ENCODE peak calls at places on chromosomes 16 and 17, in six cellular contexts. One of them, this sample, is unnamed.

GRCh38 chr16:66357523-66357928 is 9.0 kb upstream of the CDH5 start:
- DNase-seq in activated CD4-positive, CD25-positive, alpha-beta regulatory T cell: no peak
- DNase-seq in DMS53: peak
- DNase-seq in endothelial cell of umbilical vein: peak
- DNase-seq in central memory CD4-positive, alpha-beta T cell: no peak
- DNase-seq in neuronal stem cell: peak
- DNase-seq in this sample: peak

GRCh38 chr17:8955560-8955959 is 9.9 kb downstream of the PIK3R5 start:
- DNase-seq in DMS53: no peak
- DNase-seq in activated CD4-positive, CD25-positive, alpha-beta regulatory T cell: no peak
- DNase-seq in endothelial cell of umbilical vein: no peak
- DNase-seq in neuronal stem cell: no peak
- DNase-seq in central memory CD4-positive, alpha-beta T cell: no peak
- DNase-seq in this sample: no peak

GRCh38 chr16:87304951-87305350 is 12.2 kb downstream of the C16orf95 start:
- DNase-seq in activated CD4-positive, CD25-positive, alpha-beta regulatory T cell: no peak
- DNase-seq in neuronal stem cell: no peak
- DNase-seq in DMS53: no peak
- DNase-seq in endothelial cell of umbilical vein: no peak
- DNase-seq in central memory CD4-positive, alpha-beta T cell: no peak
- DNase-seq in this sample: no peak

GRCh38 chr17:37220609-37220953 is 155.2 kb upstream of the C17orf78 start:
- DNase-seq in DMS53: no peak
- DNase-seq in neuronal stem cell: peak
- DNase-seq in activated CD4-positive, CD25-positive, alpha-beta regulatory T cell: no peak
- DNase-seq in central memory CD4-positive, alpha-beta T cell: no peak
- DNase-seq in endothelial cell of umbilical vein: peak
- DNase-seq in this sample: peak

GRCh38 chr16:27315333-27316037 is 1.7 kb downstream of the IL4R start:
- DNase-seq in endothelial cell of umbilical vein: peak
- DNase-seq in central memory CD4-positive, alpha-beta T cell: peak
- DNase-seq in activated CD4-positive, CD25-positive, alpha-beta regulatory T cell: no peak
- DNase-seq in DMS53: no peak
- DNase-seq in neuronal stem cell: no peak
- DNase-seq in this sample: no peak

GRCh38 chr17:33520404-33521032 is 227.4 kb upstream of the ASIC2 start:
- DNase-seq in endothelial cell of umbilical vein: peak
- DNase-seq in activated CD4-positive, CD25-positive, alpha-beta regulatory T cell: no peak
- DNase-seq in central memory CD4-positive, alpha-beta T cell: no peak
- DNase-seq in DMS53: peak
- DNase-seq in neuronal stem cell: peak
- DNase-seq in this sample: peak

GRCh38 chr16:873889-874288 is 73.4 kb upstream of the GNG13 start:
- DNase-seq in activated CD4-positive, CD25-positive, alpha-beta regulatory T cell: no peak
- DNase-seq in DMS53: no peak
- DNase-seq in central memory CD4-positive, alpha-beta T cell: no peak
- DNase-seq in endothelial cell of umbilical vein: no peak
- DNase-seq in neuronal stem cell: no peak
- DNase-seq in this sample: no peak

GRCh38 chr16:8173111-8173644 is 417.1 kb downstream of the TMEM114 start:
- DNase-seq in activated CD4-positive, CD25-positive, alpha-beta regulatory T cell: no peak
- DNase-seq in neuronal stem cell: peak
- DNase-seq in DMS53: peak
- DNase-seq in endothelial cell of umbilical vein: peak
- DNase-seq in central memory CD4-positive, alpha-beta T cell: no peak
- DNase-seq in this sample: peak

GRCh38 chr17:8832711-8833352 is 33.7 kb upstream of the MFSD6L start:
- DNase-seq in central memory CD4-positive, alpha-beta T cell: no peak
- DNase-seq in activated CD4-positive, CD25-positive, alpha-beta regulatory T cell: no peak
- DNase-seq in neuronal stem cell: peak
- DNase-seq in endothelial cell of umbilical vein: no peak
- DNase-seq in DMS53: peak
- DNase-seq in this sample: peak

GRCh38 chr17:65394811-65395472 is 166.5 kb downstream of the AXIN2 start:
- DNase-seq in activated CD4-positive, CD25-positive, alpha-beta regulatory T cell: no peak
- DNase-seq in central memory CD4-positive, alpha-beta T cell: no peak
- DNase-seq in DMS53: no peak
- DNase-seq in neuronal stem cell: no peak
- DNase-seq in endothelial cell of umbilical vein: no peak
- DNase-seq in this sample: no peak

This sample was measured in NCI-H69.